ENCODE peak calls at places on chromosome 6, in nine cellular contexts. K is testis, Z is neural crest cell, W is AG09309, I is esophagus squamous epithelium, P is activated B cell treated with CpG ODN at 0.5 μM for 24 hours, B is psoas muscle, E is AG04449, A is OCI-LY7. H is an unnamed sample.

GRCh38 chr6:163414367-163415175 is at the start of gene QKI:
- DNase-seq in K (peak), Z (peak), W (no peak), I (peak), P (peak), B (peak), E (no peak), A (peak), H (no peak)

GRCh38 chr6:39388526-39389371 is 66.2 kb upstream of the KCNK16 start:
- DNase-seq in K (no peak), Z (no peak), W (no peak), I (no peak), P (no peak), B (no peak), E (no peak), A (no peak), H (no peak)

GRCh38 chr6:69696273-69696672 is 100.5 kb downstream of the LMBRD1 start:
- DNase-seq in K (no peak), Z (no peak), W (no peak), I (no peak), P (no peak), B (no peak), E (no peak), A (no peak), H (no peak)

GRCh38 chr6:169848946-169849345 is 97.5 kb downstream of the ERMARD start:
- DNase-seq in K (no peak), Z (no peak), W (no peak), I (no peak), P (peak), B (no peak), E (no peak), A (no peak), H (no peak)

GRCh38 chr6:92706976-92707375 is 712.4 kb downstream of the EPHA7 start:
- DNase-seq in K (no peak), Z (no peak), W (no peak), I (no peak), P (no peak), B (no peak), E (no peak), A (no peak), H (peak)

GRCh38 chr6:9405825-9406224 is 970.5 kb upstream of the SLC35B3 start:
- DNase-seq in K (no peak), Z (no peak), W (no peak), I (no peak), P (no peak), B (no peak), E (no peak), A (no peak), H (no peak)

GRCh38 chr6:22600059-22600458 is 30.7 kb downstream of the HDGFL1 start:
- DNase-seq in K (no peak), Z (no peak), W (no peak), I (no peak), P (no peak), B (no peak), E (no peak), A (no peak), H (no peak)

GRCh38 chr6:165580139-165580538 is 82.9 kb downstream of the PDE10A start:
- DNase-seq in K (no peak), Z (no peak), W (no peak), I (no peak), P (no peak), B (no peak), E (no peak), A (no peak), H (peak)

GRCh38 chr6:167078745-167079144 is 44.2 kb upstream of the CCR6 start:
- DNase-seq in K (no peak), Z (no peak), W (no peak), I (no peak), P (no peak), B (no peak), E (no peak), A (no peak), H (no peak)

GRCh38 chr6:167077241-167077932 is 45.5 kb upstream of the CCR6 start:
- DNase-seq in K (no peak), Z (no peak), W (no peak), I (no peak), P (no peak), B (no peak), E (no peak), A (no peak), H (no peak)

DNA sequence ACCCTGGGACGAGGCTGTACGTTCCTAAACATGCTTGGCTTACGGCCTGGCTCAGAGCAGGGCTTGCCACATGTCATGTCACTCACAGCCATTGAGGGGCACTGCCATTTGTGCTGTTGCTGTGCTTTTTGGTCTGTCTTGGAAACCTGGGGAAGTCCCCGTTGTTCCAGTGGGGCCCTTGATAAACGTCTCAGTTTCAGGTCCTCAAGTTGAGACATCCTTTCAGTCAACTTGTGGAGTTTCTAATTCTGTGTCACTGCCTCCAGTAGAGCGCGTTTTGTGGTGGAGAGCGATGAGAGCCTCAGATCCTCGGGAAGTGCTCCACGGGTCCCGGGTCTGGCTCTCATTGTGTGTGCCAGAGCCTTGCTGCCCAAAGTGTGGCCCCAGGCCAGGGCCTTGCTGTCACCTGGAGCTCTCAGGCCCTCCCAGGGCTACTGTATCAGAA is 43.0 kb upstream of the CCR6 start:
- DNase-seq in K (no peak), Z (no peak), W (no peak), I (no peak), P (peak), B (no peak), E (no peak), A (peak), H (no peak)
- TF ChIP-seq CTCF in K (no peak), Z (no peak), W (no peak), I (no peak), P (peak), B (no peak), E (no peak), A (peak), H (no peak)

GRCh38 chr6:121105461-121105860 is 228.8 kb downstream of the TBC1D32 start:
- DNase-seq in K (no peak), Z (no peak), W (no peak), I (no peak), P (no peak), B (no peak), E (no peak), A (no peak), H (no peak)

GRCh38 chr6:121110733-121111132 is 223.5 kb downstream of the TBC1D32 start:
- DNase-seq in K (no peak), Z (no peak), W (no peak), I (no peak), P (no peak), B (no peak), E (no peak), A (no peak), H (no peak)

GRCh38 chr6:121112358-121112757 is 221.9 kb downstream of the TBC1D32 start:
- DNase-seq in K (no peak), Z (no peak), W (no peak), I (no peak), P (no peak), B (no peak), E (no peak), A (no peak), H (no peak)

DNA sequence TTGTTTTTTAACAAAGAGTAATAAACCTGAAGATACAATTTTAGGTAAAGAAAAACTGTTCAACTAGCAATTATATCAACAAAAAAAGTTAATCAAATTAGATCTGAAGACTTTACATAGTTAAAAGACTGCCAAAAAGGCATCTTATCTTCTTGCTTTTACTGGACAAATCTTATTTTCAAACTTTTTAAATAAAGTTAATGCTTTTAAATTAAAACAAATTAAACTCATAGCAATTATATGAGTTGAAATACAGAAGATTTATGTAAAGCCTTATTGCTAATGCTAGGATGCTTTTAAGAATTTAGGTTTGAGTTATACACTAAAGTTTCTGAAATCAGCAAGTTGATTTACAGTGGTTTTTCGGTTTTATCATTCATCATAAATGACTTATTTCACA is 227.3 kb downstream of the TBC1D32 start:
- DNase-seq in K (no peak), Z (no peak), W (no peak), I (no peak), P (no peak), B (no peak), E (no peak), A (no peak), H (no peak)
- TF ChIP-seq CTCF in K (no peak), Z (no peak), W (no peak), I (no peak), P (no peak), B (no peak), E (no peak), A (no peak), H (no peak)

GRCh38 chr6:28980797-28981390 is 24.2 kb downstream of the ZNF311 start:
- DNase-seq in K (peak), Z (peak), W (no peak), I (no peak), P (no peak), B (peak), E (no peak), A (peak), H (peak)

GRCh38 chr6:28981833-28982475 is 23.2 kb downstream of the ZNF311 start:
- DNase-seq in K (peak), Z (peak), W (peak), I (no peak), P (peak), B (peak), E (no peak), A (peak), H (peak)

GRCh38 chr6:28980137-28980796 is 24.8 kb downstream of the ZNF311 start:
- DNase-seq in K (no peak), Z (no peak), W (no peak), I (no peak), P (no peak), B (no peak), E (no peak), A (no peak), H (no peak)

GRCh38 chr6:28982476-28983266 is 22.4 kb downstream of the ZNF311 start:
- DNase-seq in K (peak), Z (no peak), W (no peak), I (no peak), P (no peak), B (no peak), E (no peak), A (no peak), H (peak)

DNA sequence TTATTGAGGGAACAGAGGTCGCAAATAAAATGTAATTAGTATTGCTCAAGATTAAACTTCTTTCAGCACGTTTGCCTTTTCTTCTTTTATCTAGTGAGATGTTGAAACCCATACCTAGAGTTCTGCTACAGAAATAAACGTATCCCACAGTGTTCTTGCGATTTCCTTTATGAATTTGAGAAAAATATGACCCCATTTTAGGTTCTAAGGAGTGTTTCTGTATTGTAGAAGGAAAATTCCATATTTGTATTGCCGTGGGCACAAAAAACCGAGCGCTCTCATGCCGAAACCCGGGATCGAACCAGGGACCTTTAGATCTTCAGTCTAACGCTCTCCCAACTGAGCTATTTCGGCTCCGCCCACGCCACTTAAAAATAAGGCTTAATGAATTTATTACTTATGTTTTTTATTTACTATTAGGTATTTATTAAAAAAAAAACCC is 23.7 kb downstream of the ZNF311 start:
- DNase-seq in K (peak), Z (peak), W (no peak), I (no peak), P (peak), B (peak), E (no peak), A (peak), H (no peak)
- TF ChIP-seq CTCF in K (no peak), Z (peak), W (no peak), I (no peak), P (no peak), B (no peak), E (no peak), A (peak), H (no peak)

DNA sequence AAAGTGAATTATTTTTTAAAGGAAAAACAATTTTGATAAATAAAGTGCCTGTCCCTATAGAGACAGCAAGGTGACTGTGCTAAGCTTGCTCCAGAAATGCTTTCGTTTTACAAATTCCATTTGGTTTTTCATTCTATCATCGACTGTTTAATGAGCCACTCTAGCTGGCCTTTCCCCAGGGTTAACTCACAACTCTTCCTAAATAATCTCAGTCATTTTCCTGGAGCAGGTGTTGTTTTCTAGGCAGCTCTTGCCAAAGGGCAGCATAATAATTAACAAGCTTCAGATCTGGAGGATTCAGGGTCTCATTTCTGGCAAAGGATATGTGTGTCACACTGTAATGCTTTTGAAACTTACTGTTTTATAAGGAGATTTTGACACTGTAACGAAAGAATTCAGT is 184.2 kb downstream of the KHDC1L start:
- DNase-seq in K (no peak), Z (no peak), W (no peak), I (no peak), P (no peak), B (no peak), E (no peak), A (no peak), H (peak)
- TF ChIP-seq CTCF in K (no peak), Z (no peak), W (no peak), I (no peak), P (no peak), B (no peak), E (no peak), A (no peak), H (no peak)

DNA sequence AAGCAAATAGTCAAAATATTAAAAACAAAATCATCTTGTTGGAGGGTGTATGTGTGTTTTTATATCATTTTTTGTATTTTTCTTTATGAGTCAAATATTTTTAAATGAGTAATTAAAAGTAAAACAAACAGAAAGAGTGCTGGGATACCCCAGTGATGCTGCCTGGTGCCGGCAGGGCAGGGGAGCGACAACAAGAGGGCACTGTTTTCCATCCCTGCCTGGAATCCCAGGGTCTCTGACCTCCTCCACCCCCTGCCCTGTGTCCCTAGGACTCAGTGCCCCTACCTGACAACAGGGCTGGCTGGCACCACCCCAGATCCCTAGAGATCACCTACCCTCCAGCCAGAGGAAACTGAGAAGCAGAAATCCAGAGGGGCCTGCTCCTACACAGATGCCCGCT is 41.9 kb upstream of the HMGA1 start:
- DNase-seq in K (no peak), Z (no peak), W (no peak), I (no peak), P (no peak), B (no peak), E (no peak), A (no peak), H (no peak)
- TF ChIP-seq CTCF in K (no peak), Z (no peak), W (peak), I (no peak), P (no peak), B (no peak), E (no peak), A (peak), H (peak)

DNA sequence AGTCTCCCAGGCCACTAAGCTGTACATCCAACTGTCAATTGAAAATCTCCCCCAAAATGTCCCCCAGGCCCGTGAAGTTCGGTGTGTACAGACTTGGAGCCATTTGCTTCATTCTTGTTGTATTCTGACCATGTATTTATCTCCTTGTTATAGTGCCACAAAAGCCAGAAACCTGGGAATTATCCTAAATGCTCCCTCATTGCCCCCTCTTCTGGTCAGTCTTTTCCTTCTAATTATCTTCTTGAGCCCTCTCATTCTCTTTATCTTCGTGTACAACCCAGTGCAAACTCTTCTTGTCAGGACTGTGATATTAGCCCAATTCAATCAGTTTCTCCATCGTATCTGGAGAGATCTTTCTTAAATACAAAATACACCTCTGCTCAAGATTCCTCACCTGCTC is 64.7 kb downstream of the RFX6 start:
- DNase-seq in K (no peak), Z (no peak), W (no peak), I (no peak), P (no peak), B (no peak), E (no peak), A (no peak), H (no peak)
- TF ChIP-seq CTCF in K (no peak), Z (no peak), W (no peak), I (no peak), P (no peak), B (no peak), E (no peak), A (peak), H (peak)

DNA sequence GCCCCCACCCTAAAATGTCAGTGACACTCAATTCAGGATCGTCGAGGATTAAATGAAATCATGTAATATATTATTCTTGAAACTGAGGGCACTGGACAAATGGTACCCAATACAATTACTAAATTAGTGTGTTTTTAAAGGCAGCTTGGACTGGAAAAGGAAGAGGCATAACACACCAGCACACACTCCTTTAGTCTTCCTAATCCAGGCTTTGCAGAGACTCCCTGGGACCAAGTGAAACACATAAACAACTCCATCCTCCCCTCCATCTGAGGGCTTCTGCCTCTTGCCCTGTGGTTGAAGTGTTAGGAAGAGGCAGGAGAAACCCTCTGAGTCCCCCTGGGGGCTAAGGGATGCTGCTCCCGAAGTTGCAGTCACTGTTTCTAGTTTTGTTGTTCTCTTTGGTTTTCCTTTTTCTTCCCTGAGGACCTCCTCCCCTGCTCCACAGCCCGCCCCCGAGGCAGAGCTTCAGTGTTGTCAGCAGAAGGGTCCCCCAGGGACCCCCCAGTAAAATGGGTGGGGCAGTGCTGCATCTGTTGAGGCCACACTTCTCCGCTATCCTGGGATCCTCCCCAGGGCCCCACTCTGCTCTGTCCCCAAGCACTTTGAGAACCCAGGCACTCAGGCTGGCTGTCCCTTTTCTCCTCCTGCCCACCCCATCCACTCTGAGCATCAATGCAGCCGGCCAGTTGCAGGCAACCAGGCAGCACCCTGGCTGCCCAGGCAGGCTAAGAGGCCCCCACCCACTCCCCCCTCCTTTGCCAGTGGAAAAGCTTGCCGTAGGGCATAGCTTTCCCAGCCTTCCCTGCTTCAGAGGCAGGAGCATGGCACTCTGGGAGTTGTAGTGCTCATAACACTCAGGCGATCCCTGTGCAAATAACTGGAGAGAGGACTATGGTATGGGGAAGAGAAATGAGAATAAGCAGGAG is 5.9 kb downstream of the TMEM63B start:
- DNase-seq in K (peak), Z (peak), W (no peak), I (no peak), P (no peak), B (peak), E (no peak), A (no peak), H (no peak)
- TF ChIP-seq CTCF in K (no peak), Z (no peak), W (no peak), I (no peak), P (no peak), B (no peak), E (peak), A (no peak), H (no peak)

H was measured in epithelial cell of proximal tubule.